ENCODE peak calls at places on chromosomes 4 and X, in four cellular contexts. A is activated effector memory CD4-positive, alpha-beta T cell treated with Interleukin-2 at 50 U/mL for 16 hours; S is kidney epithelial cell; N is glomerular endothelial cell. U is an unnamed sample.
A peak's percentile ranks its signal among the peaks of the same experiment; 100 is the strongest.

GRCh38 chr4:48129307-48130014 is 4.6 kb downstream of the TXK start:
- DNase-seq in A (no peak), S (no peak), N (no peak), U (no peak)

GRCh38 chrX:102976793-102977495 is 39.9 kb downstream of the RAB40AL start:
- DNase-seq in A (no peak), S (no peak), N (no peak), U (no peak)

GRCh38 chr4:168480991-168481588 is 798 bp upstream of the DDX60L start:
- DNase-seq in A (peak; percentile 20), S (no peak), N (peak; percentile 72), U (peak; percentile 27)

GRCh38 chrX:131841496-131842410 is 181.3 kb upstream of the STK26 start:
- DNase-seq in A (no peak), S (peak; percentile 14), N (no peak), U (no peak)

GRCh38 chrX:66553973-66554372 is 84.9 kb downstream of the EDA2R start:
- DNase-seq in A (no peak), S (no peak), N (no peak), U (no peak)

GRCh38 chr4:8548731-8549351 is 31.4 kb upstream of the GPR78 start:
- DNase-seq in A (no peak), S (no peak), N (no peak), U (no peak)

GRCh38 chrX:29530520-29530919 is 684.8 kb upstream of the MAGEB2 start:
- DNase-seq in A (no peak), S (no peak), N (no peak), U (no peak)

GRCh38 chr4:102342404-102343074 is 2.7 kb downstream of the SLC39A8 start:
- DNase-seq in A (no peak), S (no peak), N (no peak), U (no peak)

GRCh38 chrX:153226344-153227190 is 47.5 kb downstream of the MAGEA1 start:
- DNase-seq in A (no peak), S (peak; percentile 47), N (no peak), U (no peak)

GRCh38 chrX:49197543-49198087 is 2.4 kb downstream of the SYP start:
- DNase-seq in A (no peak), S (no peak), N (no peak), U (no peak)

GRCh38 chrX:153953342-153953830 is 8.9 kb upstream of the RENBP start:
- DNase-seq in A (peak; percentile 56), S (no peak), N (no peak), U (no peak)

GRCh38 chrX:1725472-1725871 is 110.6 kb downstream of the ASMT start:
- DNase-seq in A (no peak), S (no peak), N (no peak), U (no peak)

GRCh38 chrX:20477836-20478532 is 211.3 kb upstream of the RPS6KA3 start:
- DNase-seq in A (no peak), S (no peak), N (no peak), U (no peak)

GRCh38 chr4:729336-730315 is 24.0 kb downstream of the PCGF3 start:
- DNase-seq in A (no peak), S (no peak), N (no peak), U (no peak)

GRCh38 chr4:11480683-11481082 is 52.0 kb upstream of the HS3ST1 start:
- DNase-seq in A (no peak), S (no peak), N (no peak), U (peak; percentile 19)

GRCh38 chr4:79209822-79210635 is 115.8 kb downstream of the NAA11 start:
- DNase-seq in A (no peak), S (peak; percentile 21), N (peak; percentile 54), U (peak; percentile 0)

GRCh38 chr4:40736910-40737309 is 12.8 kb upstream of the NSUN7 start:
- DNase-seq in A (no peak), S (no peak), N (no peak), U (no peak)

GRCh38 chr4:145909331-145909730 is 29.3 kb downstream of the ZNF827 start:
- DNase-seq in A (no peak), S (no peak), N (no peak), U (no peak)

GRCh38 chr4:138329506-138330070 is 87.4 kb upstream of the SLC7A11 start:
- DNase-seq in A (no peak), S (no peak), N (no peak), U (no peak)

GRCh38 chrX:13215729-13216128 is 104.1 kb downstream of the ATXN3L start:
- DNase-seq in A (no peak), S (no peak), N (no peak), U (no peak)

GRCh38 chrX:149829751-149830191 is 48.0 kb downstream of the MAGEA9 start:
- DNase-seq in A (no peak), S (no peak), N (no peak), U (no peak)

GRCh38 chrX:154436597-154437397 is at the start of gene GDI1:
- DNase-seq in A (peak; percentile 46), S (no peak), N (no peak), U (no peak)

GRCh38 chr4:181225616-181226261 is 1017.5 kb upstream of the TENM3 start:
- DNase-seq in A (no peak), S (no peak), N (no peak), U (no peak)

U was measured in pulmonary artery endothelial cell.